ENCODE peak calls at places on chromosomes 2 and 18, in ten cellular contexts. One of them, this sample, is unnamed.

GRCh38 chr2:12502759-12503158 is 214.0 kb upstream of the TRIB2 start:
- DNase-seq in CD4-positive, CD25-positive, alpha-beta regulatory T cell: no peak
- DNase-seq in right cardiac atrium: no peak
- DNase-seq in left lung: no peak
- DNase-seq in cardiac muscle cell: no peak
- DNase-seq in right atrium auricular region: no peak
- DNase-seq in heart left ventricle: no peak
- DNase-seq in NT2/D1: no peak
- DNase-seq in tibial artery: no peak
- DNase-seq in body of pancreas: no peak
- DNase-seq in this sample: no peak

GRCh38 chr2:199409705-199410104 is 48.0 kb downstream of the SATB2 start:
- DNase-seq in CD4-positive, CD25-positive, alpha-beta regulatory T cell: no peak
- DNase-seq in right cardiac atrium: no peak
- DNase-seq in left lung: no peak
- DNase-seq in cardiac muscle cell: no peak
- DNase-seq in right atrium auricular region: no peak
- DNase-seq in heart left ventricle: no peak
- DNase-seq in NT2/D1: no peak
- DNase-seq in tibial artery: no peak
- DNase-seq in body of pancreas: no peak
- DNase-seq in this sample: no peak

GRCh38 chr2:177489719-177490301 is 97.2 kb downstream of the AGPS start:
- DNase-seq in CD4-positive, CD25-positive, alpha-beta regulatory T cell: no peak
- DNase-seq in right cardiac atrium: no peak
- DNase-seq in left lung: no peak
- DNase-seq in cardiac muscle cell: peak; percentile 55
- DNase-seq in right atrium auricular region: no peak
- DNase-seq in heart left ventricle: no peak
- DNase-seq in NT2/D1: peak; percentile 20
- DNase-seq in tibial artery: no peak
- DNase-seq in body of pancreas: no peak
- DNase-seq in this sample: no peak

GRCh38 chr2:96152301-96153165 is 7.3 kb upstream of the DUSP2 start:
- DNase-seq in CD4-positive, CD25-positive, alpha-beta regulatory T cell: no peak
- DNase-seq in right cardiac atrium: no peak
- DNase-seq in left lung: peak; percentile 22
- DNase-seq in cardiac muscle cell: no peak
- DNase-seq in right atrium auricular region: no peak
- DNase-seq in heart left ventricle: no peak
- DNase-seq in NT2/D1: no peak
- DNase-seq in tibial artery: no peak
- DNase-seq in body of pancreas: peak; percentile 39
- DNase-seq in this sample: no peak

GRCh38 chr18:31596081-31596872 is 4.6 kb downstream of the TTR start:
- DNase-seq in CD4-positive, CD25-positive, alpha-beta regulatory T cell: no peak
- DNase-seq in right cardiac atrium: no peak
- DNase-seq in left lung: no peak
- DNase-seq in cardiac muscle cell: no peak
- DNase-seq in right atrium auricular region: no peak
- DNase-seq in heart left ventricle: no peak
- DNase-seq in NT2/D1: no peak
- DNase-seq in tibial artery: no peak
- DNase-seq in body of pancreas: no peak
- DNase-seq in this sample: no peak

GRCh38 chr2:19753314-19753713 is 148.5 kb downstream of the TTC32 start:
- DNase-seq in CD4-positive, CD25-positive, alpha-beta regulatory T cell: no peak
- DNase-seq in right cardiac atrium: no peak
- DNase-seq in left lung: no peak
- DNase-seq in cardiac muscle cell: no peak
- DNase-seq in right atrium auricular region: no peak
- DNase-seq in heart left ventricle: no peak
- DNase-seq in NT2/D1: no peak
- DNase-seq in tibial artery: no peak
- DNase-seq in body of pancreas: no peak
- DNase-seq in this sample: no peak

GRCh38 chr2:206392118-206392517 is 51.2 kb upstream of the ADAM23 start:
- DNase-seq in CD4-positive, CD25-positive, alpha-beta regulatory T cell: no peak
- DNase-seq in right cardiac atrium: no peak
- DNase-seq in left lung: no peak
- DNase-seq in cardiac muscle cell: peak; percentile 39
- DNase-seq in right atrium auricular region: no peak
- DNase-seq in heart left ventricle: no peak
- DNase-seq in NT2/D1: peak; percentile 57
- DNase-seq in tibial artery: no peak
- DNase-seq in body of pancreas: peak; percentile 19
- DNase-seq in this sample: no peak

GRCh38 chr2:157895531-157895930 is 19.4 kb upstream of the ACVR1 start:
- DNase-seq in CD4-positive, CD25-positive, alpha-beta regulatory T cell: no peak
- DNase-seq in right cardiac atrium: no peak
- DNase-seq in left lung: no peak
- DNase-seq in cardiac muscle cell: no peak
- DNase-seq in right atrium auricular region: no peak
- DNase-seq in heart left ventricle: no peak
- DNase-seq in NT2/D1: no peak
- DNase-seq in tibial artery: no peak
- DNase-seq in body of pancreas: no peak
- DNase-seq in this sample: no peak

GRCh38 chr2:145593280-145593679 is 1073.4 kb upstream of the ZEB2 start:
- DNase-seq in CD4-positive, CD25-positive, alpha-beta regulatory T cell: no peak
- DNase-seq in right cardiac atrium: no peak
- DNase-seq in left lung: no peak
- DNase-seq in cardiac muscle cell: no peak
- DNase-seq in right atrium auricular region: no peak
- DNase-seq in heart left ventricle: no peak
- DNase-seq in NT2/D1: no peak
- DNase-seq in tibial artery: no peak
- DNase-seq in body of pancreas: no peak
- DNase-seq in this sample: no peak

GRCh38 chr2:56450772-56451171 is 267.0 kb downstream of the CCDC85A start:
- DNase-seq in CD4-positive, CD25-positive, alpha-beta regulatory T cell: no peak
- DNase-seq in right cardiac atrium: no peak
- DNase-seq in left lung: no peak
- DNase-seq in cardiac muscle cell: no peak
- DNase-seq in right atrium auricular region: no peak
- DNase-seq in heart left ventricle: no peak
- DNase-seq in NT2/D1: no peak
- DNase-seq in tibial artery: no peak
- DNase-seq in body of pancreas: no peak
- DNase-seq in this sample: no peak

GRCh38 chr18:49817947-49818346 is 4.6 kb upstream of the ACAA2 start:
- DNase-seq in CD4-positive, CD25-positive, alpha-beta regulatory T cell: no peak
- DNase-seq in right cardiac atrium: no peak
- DNase-seq in left lung: no peak
- DNase-seq in cardiac muscle cell: no peak
- DNase-seq in right atrium auricular region: no peak
- DNase-seq in heart left ventricle: no peak
- DNase-seq in NT2/D1: no peak
- DNase-seq in tibial artery: no peak
- DNase-seq in body of pancreas: no peak
- DNase-seq in this sample: no peak

GRCh38 chr18:69196336-69196735 is 204.4 kb upstream of the DOK6 start:
- DNase-seq in CD4-positive, CD25-positive, alpha-beta regulatory T cell: no peak
- DNase-seq in right cardiac atrium: no peak
- DNase-seq in left lung: no peak
- DNase-seq in cardiac muscle cell: no peak
- DNase-seq in right atrium auricular region: no peak
- DNase-seq in heart left ventricle: no peak
- DNase-seq in NT2/D1: no peak
- DNase-seq in tibial artery: no peak
- DNase-seq in body of pancreas: no peak
- DNase-seq in this sample: no peak

DNA sequence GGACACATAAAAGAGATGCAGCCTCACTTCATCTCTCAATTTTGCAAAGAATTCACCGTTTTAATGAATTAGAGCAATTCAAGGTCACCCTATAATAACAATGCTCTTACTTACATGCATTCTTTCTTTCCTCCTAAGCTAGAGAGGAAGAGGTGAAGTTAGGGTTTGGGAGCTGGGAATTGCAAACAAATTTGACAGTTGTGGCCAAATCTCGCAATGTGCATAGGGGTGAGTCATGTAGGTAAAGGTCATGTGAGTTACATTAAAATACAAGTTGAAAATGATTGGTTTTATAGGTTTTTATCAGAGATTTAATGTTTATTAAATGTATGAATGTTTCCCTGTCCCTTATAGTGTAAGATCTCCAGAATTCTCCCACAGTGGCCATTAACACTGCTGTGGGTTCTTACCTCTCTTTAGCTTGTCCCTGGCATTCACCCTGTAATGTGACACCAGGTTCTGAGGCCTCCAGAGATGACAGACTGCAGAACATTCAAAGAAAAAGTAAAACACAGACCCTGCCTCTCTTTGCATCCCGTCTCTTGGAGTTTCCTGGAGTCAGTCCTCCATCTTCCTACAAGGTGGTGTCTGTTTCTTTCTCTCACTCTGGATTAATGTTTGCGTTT is 53.7 kb upstream of the LGALSL start:
- DNase-seq in CD4-positive, CD25-positive, alpha-beta regulatory T cell: no peak
- DNase-seq in right cardiac atrium: no peak
- DNase-seq in left lung: no peak
- DNase-seq in cardiac muscle cell: peak; percentile 18
- DNase-seq in right atrium auricular region: no peak
- DNase-seq in heart left ventricle: no peak
- DNase-seq in NT2/D1: no peak
- DNase-seq in tibial artery: no peak
- DNase-seq in body of pancreas: no peak
- DNase-seq in this sample: no peak
- H3K4me1 ChIP-seq in CD4-positive, CD25-positive, alpha-beta regulatory T cell: no peaks in the 10 kb centered on the region
- H3K4me1 ChIP-seq in right cardiac atrium: peaks cover 15% of the 10 kb centered on the region
- H3K4me1 ChIP-seq in left lung: peaks cover 59% of the 10 kb centered on the region
- H3K4me1 ChIP-seq in cardiac muscle cell: peaks cover 36% of the 10 kb centered on the region
- H3K4me1 ChIP-seq in right atrium auricular region: peaks cover 38% of the 10 kb centered on the region
- H3K4me1 ChIP-seq in heart left ventricle: peaks cover 33% of the 10 kb centered on the region
- H3K4me1 ChIP-seq in NT2/D1: peaks cover 7% of the 10 kb centered on the region
- H3K4me1 ChIP-seq in tibial artery: peaks cover 21% of the 10 kb centered on the region
- H3K4me1 ChIP-seq in body of pancreas: peaks cover 38% of the 10 kb centered on the region
- H3K4me1 ChIP-seq in this sample: no peaks in the 10 kb centered on the region

GRCh38 chr2:6841537-6842287 is 24.0 kb downstream of the CMPK2 start:
- DNase-seq in CD4-positive, CD25-positive, alpha-beta regulatory T cell: no peak
- DNase-seq in right cardiac atrium: no peak
- DNase-seq in left lung: no peak
- DNase-seq in cardiac muscle cell: no peak
- DNase-seq in right atrium auricular region: no peak
- DNase-seq in heart left ventricle: no peak
- DNase-seq in NT2/D1: no peak
- DNase-seq in tibial artery: no peak
- DNase-seq in body of pancreas: no peak
- DNase-seq in this sample: no peak
- H3K9me3 ChIP-seq in CD4-positive, CD25-positive, alpha-beta regulatory T cell: peaks cover 38% of the 10 kb centered on the region
- H3K9me3 ChIP-seq in right cardiac atrium: peaks cover 14% of the 10 kb centered on the region
- H3K9me3 ChIP-seq in left lung: peaks cover 87% of the 10 kb centered on the region
- H3K9me3 ChIP-seq in cardiac muscle cell: no peaks in the 10 kb centered on the region
- H3K9me3 ChIP-seq in right atrium auricular region: peaks cover 29% of the 10 kb centered on the region
- H3K9me3 ChIP-seq in heart left ventricle: peaks cover 19% of the 10 kb centered on the region
- H3K9me3 ChIP-seq in NT2/D1: peaks cover 39% of the 10 kb centered on the region
- H3K9me3 ChIP-seq in tibial artery: peaks cover 68% of the 10 kb centered on the region
- H3K9me3 ChIP-seq in body of pancreas: no peaks in the 10 kb centered on the region
- H3K9me3 ChIP-seq in this sample: peaks cover 38% of the 10 kb centered on the region

DNA sequence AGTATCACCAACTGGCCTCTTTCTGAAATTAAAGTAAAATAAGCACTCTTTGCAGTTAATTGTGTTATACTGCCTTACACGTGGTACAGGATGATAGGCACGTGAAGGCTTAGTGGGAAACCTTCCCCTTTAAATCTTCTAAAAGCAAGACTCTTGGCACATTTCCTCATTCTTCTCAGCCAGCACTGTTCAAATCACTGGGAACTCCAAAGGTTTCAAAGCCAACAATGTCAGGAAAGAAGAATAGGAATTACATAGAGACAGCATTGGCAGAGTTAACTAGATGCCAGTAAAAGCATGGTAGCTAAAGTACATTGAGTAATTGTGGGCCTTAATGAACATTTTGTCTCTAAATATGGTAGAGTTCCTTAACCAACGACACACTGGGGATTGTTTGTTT is 96.4 kb downstream of the DTNA start:
- DNase-seq in CD4-positive, CD25-positive, alpha-beta regulatory T cell: no peak
- DNase-seq in right cardiac atrium: no peak
- DNase-seq in left lung: no peak
- DNase-seq in cardiac muscle cell: no peak
- DNase-seq in right atrium auricular region: no peak
- DNase-seq in heart left ventricle: no peak
- DNase-seq in NT2/D1: no peak
- DNase-seq in tibial artery: no peak
- DNase-seq in body of pancreas: no peak
- DNase-seq in this sample: no peak
- H3K4me1 ChIP-seq in CD4-positive, CD25-positive, alpha-beta regulatory T cell: no peaks in the 10 kb centered on the region
- H3K4me1 ChIP-seq in right cardiac atrium: no peaks in the 10 kb centered on the region
- H3K4me1 ChIP-seq in left lung: no peaks in the 10 kb centered on the region
- H3K4me1 ChIP-seq in cardiac muscle cell: no peaks in the 10 kb centered on the region
- H3K4me1 ChIP-seq in right atrium auricular region: peaks cover 9% of the 10 kb centered on the region
- H3K4me1 ChIP-seq in heart left ventricle: peaks cover 22% of the 10 kb centered on the region
- H3K4me1 ChIP-seq in NT2/D1: no peaks in the 10 kb centered on the region
- H3K4me1 ChIP-seq in tibial artery: peaks cover 11% of the 10 kb centered on the region
- H3K4me1 ChIP-seq in body of pancreas: peaks cover 24% of the 10 kb centered on the region
- H3K4me1 ChIP-seq in this sample: peaks cover 8% of the 10 kb centered on the region

DNA sequence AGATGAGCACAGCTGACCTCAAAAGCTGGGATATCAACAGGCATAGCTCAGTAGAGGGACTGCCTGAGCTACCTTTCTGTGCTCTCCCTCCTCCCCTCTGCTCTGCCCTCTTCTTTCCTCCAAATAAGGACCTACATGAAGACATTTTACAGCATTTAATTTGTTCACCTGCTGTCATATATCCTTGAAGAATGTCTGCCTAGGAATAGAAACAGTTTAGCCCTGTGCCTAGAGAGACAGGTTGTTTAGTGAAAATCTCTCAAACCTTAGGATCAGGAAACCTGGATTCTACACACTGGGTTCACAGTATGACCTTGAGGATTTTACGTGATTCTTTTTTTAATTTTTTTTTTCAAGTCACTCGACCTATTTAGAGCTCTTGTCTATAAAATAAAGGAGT is 213.0 kb upstream of the SETBP1 start:
- DNase-seq in CD4-positive, CD25-positive, alpha-beta regulatory T cell: no peak
- DNase-seq in right cardiac atrium: no peak
- DNase-seq in left lung: no peak
- DNase-seq in cardiac muscle cell: no peak
- DNase-seq in right atrium auricular region: no peak
- DNase-seq in heart left ventricle: no peak
- DNase-seq in NT2/D1: no peak
- DNase-seq in tibial artery: no peak
- DNase-seq in body of pancreas: no peak
- DNase-seq in this sample: no peak
- H3K9me3 ChIP-seq in CD4-positive, CD25-positive, alpha-beta regulatory T cell: no peaks in the 10 kb centered on the region
- H3K9me3 ChIP-seq in right cardiac atrium: no peaks in the 10 kb centered on the region
- H3K9me3 ChIP-seq in left lung: no peaks in the 10 kb centered on the region
- H3K9me3 ChIP-seq in cardiac muscle cell: no peaks in the 10 kb centered on the region
- H3K9me3 ChIP-seq in right atrium auricular region: no peaks in the 10 kb centered on the region
- H3K9me3 ChIP-seq in heart left ventricle: no peaks in the 10 kb centered on the region
- H3K9me3 ChIP-seq in NT2/D1: no peaks in the 10 kb centered on the region
- H3K9me3 ChIP-seq in tibial artery: no peaks in the 10 kb centered on the region
- H3K9me3 ChIP-seq in body of pancreas: no peaks in the 10 kb centered on the region
- H3K9me3 ChIP-seq in this sample: no peaks in the 10 kb centered on the region

GRCh38 chr2:180983468-180984388 is 3.3 kb downstream of the UBE2E3 start:
- DNase-seq in CD4-positive, CD25-positive, alpha-beta regulatory T cell: peak; percentile 39
- DNase-seq in right cardiac atrium: no peak
- DNase-seq in left lung: no peak
- DNase-seq in cardiac muscle cell: peak; percentile 73
- DNase-seq in right atrium auricular region: no peak
- DNase-seq in heart left ventricle: no peak
- DNase-seq in NT2/D1: peak; percentile 42
- DNase-seq in tibial artery: no peak
- DNase-seq in body of pancreas: peak; percentile 55
- DNase-seq in this sample: no peak
- H3K4me1 ChIP-seq in CD4-positive, CD25-positive, alpha-beta regulatory T cell: peaks cover 10% of the 10 kb centered on the region
- H3K4me1 ChIP-seq in right cardiac atrium: no peaks in the 10 kb centered on the region
- H3K4me1 ChIP-seq in left lung: peaks cover 40% of the 10 kb centered on the region
- H3K4me1 ChIP-seq in cardiac muscle cell: peaks cover 46% of the 10 kb centered on the region
- H3K4me1 ChIP-seq in right atrium auricular region: peaks cover 32% of the 10 kb centered on the region
- H3K4me1 ChIP-seq in heart left ventricle: peaks cover 46% of the 10 kb centered on the region
- H3K4me1 ChIP-seq in NT2/D1: no peaks in the 10 kb centered on the region
- H3K4me1 ChIP-seq in tibial artery: peaks cover 27% of the 10 kb centered on the region
- H3K4me1 ChIP-seq in body of pancreas: peaks cover 47% of the 10 kb centered on the region
- H3K4me1 ChIP-seq in this sample: peaks cover 13% of the 10 kb centered on the region